ENCODE peak calls at places on chromosomes 2 and 18, in seven cellular contexts. O is CD8-positive, alpha-beta T cell; W is lower lobe of right lung; T is DND-41; I is left ventricle myocardium inferior; R is stomach; N is heart left ventricle. V is an unnamed sample.
A peak's percentile ranks its signal among the peaks of the same experiment; 100 is the strongest.

GRCh38 chr18:408367-408766 is 92.1 kb downstream of the COLEC12 start:
- DNase-seq in O (no peak), W (no peak), T (no peak), I (no peak), R (no peak), N (no peak), V (no peak)

GRCh38 chr2:221104391-221104811 is 467.7 kb downstream of the EPHA4 start:
- DNase-seq in O (no peak), W (peak; percentile 54), T (no peak), I (peak; percentile 84), R (peak; percentile 34), N (peak; percentile 86), V (no peak)

GRCh38 chr18:76460482-76460881 is 34.6 kb downstream of the ZNF516 start:
- DNase-seq in O (no peak), W (no peak), T (no peak), I (no peak), R (no peak), N (no peak), V (no peak)

GRCh38 chr2:129727286-129727685 is 252.2 kb upstream of the RAB6C start:
- DNase-seq in O (no peak), W (no peak), T (no peak), I (no peak), R (no peak), N (no peak), V (no peak)

GRCh38 chr2:191038241-191038725 is 24.3 kb upstream of the STAT1 start:
- DNase-seq in O (no peak), W (no peak), T (peak; percentile 32), I (no peak), R (no peak), N (no peak), V (no peak)

GRCh38 chr2:32357545-32358482 is 991 bp downstream of the BIRC6 start:
- DNase-seq in O (peak; percentile 21), W (peak; percentile 66), T (peak; percentile 46), I (peak; percentile 32), R (peak; percentile 44), N (peak; percentile 31), V (peak; percentile 29)

GRCh38 chr2:112220186-112220585 is 34.7 kb downstream of the ZC3H8 start:
- DNase-seq in O (no peak), W (no peak), T (no peak), I (no peak), R (no peak), N (no peak), V (no peak)

GRCh38 chr2:11743846-11744553 is 2.4 kb upstream of the LPIN1 start:
- DNase-seq in O (peak; percentile 49), W (peak; percentile 95), T (peak; percentile 72), I (peak; percentile 94), R (peak; percentile 94), N (peak; percentile 93), V (peak; percentile 69)

GRCh38 chr2:49973917-49974368 is 819.6 kb upstream of the FSHR start:
- DNase-seq in O (peak; percentile 30), W (peak; percentile 52), T (no peak), I (peak; percentile 64), R (peak; percentile 45), N (peak; percentile 50), V (peak; percentile 47)

GRCh38 chr2:71991397-71991796 is 156.3 kb downstream of the CYP26B1 start:
- DNase-seq in O (no peak), W (no peak), T (no peak), I (no peak), R (no peak), N (no peak), V (no peak)

GRCh38 chr2:141399270-141399669 is 731.5 kb downstream of the LRP1B start:
- DNase-seq in O (no peak), W (no peak), T (no peak), I (no peak), R (no peak), N (no peak), V (no peak)

GRCh38 chr2:215652432-215652831 is 216.6 kb upstream of the FN1 start:
- DNase-seq in O (no peak), W (no peak), T (no peak), I (no peak), R (no peak), N (no peak), V (no peak)

GRCh38 chr18:3284501-3284900 is 22.6 kb downstream of the MYL12B start:
- DNase-seq in O (no peak), W (no peak), T (no peak), I (no peak), R (no peak), N (no peak), V (no peak)

GRCh38 chr2:152421521-152422367 is 86.8 kb downstream of the FMNL2 start:
- DNase-seq in O (no peak), W (no peak), T (no peak), I (no peak), R (peak; percentile 42), N (peak; percentile 33), V (no peak)

GRCh38 chr2:178870703-178871102 is 63.5 kb upstream of the TTN start:
- DNase-seq in O (no peak), W (no peak), T (no peak), I (no peak), R (no peak), N (no peak), V (no peak)

GRCh38 chr2:227861011-227861410 is 10.4 kb upstream of the DAW1 start:
- DNase-seq in O (no peak), W (no peak), T (no peak), I (no peak), R (no peak), N (no peak), V (no peak)

GRCh38 chr2:204129591-204130270 is 193.2 kb downstream of the ICOS start:
- DNase-seq in O (no peak), W (no peak), T (no peak), I (peak; percentile 61), R (no peak), N (no peak), V (no peak)

GRCh38 chr2:61620244-61621159 is 82.3 kb upstream of the XPO1 start:
- DNase-seq in O (no peak), W (no peak), T (no peak), I (no peak), R (no peak), N (no peak), V (no peak)

GRCh38 chr2:26472821-26473655 is 4.9 kb downstream of the OTOF start:
- DNase-seq in O (no peak), W (no peak), T (no peak), I (no peak), R (no peak), N (no peak), V (no peak)

GRCh38 chr2:26469955-26470354 is 8.0 kb downstream of the OTOF start:
- DNase-seq in O (no peak), W (no peak), T (no peak), I (no peak), R (no peak), N (no peak), V (no peak)

GRCh38 chr2:26470601-26471260 is 7.2 kb downstream of the OTOF start:
- DNase-seq in O (no peak), W (no peak), T (no peak), I (no peak), R (no peak), N (no peak), V (no peak)

GRCh38 chr2:26471766-26472706 is 5.9 kb downstream of the OTOF start:
- DNase-seq in O (no peak), W (no peak), T (no peak), I (no peak), R (no peak), N (no peak), V (no peak)

DNA sequence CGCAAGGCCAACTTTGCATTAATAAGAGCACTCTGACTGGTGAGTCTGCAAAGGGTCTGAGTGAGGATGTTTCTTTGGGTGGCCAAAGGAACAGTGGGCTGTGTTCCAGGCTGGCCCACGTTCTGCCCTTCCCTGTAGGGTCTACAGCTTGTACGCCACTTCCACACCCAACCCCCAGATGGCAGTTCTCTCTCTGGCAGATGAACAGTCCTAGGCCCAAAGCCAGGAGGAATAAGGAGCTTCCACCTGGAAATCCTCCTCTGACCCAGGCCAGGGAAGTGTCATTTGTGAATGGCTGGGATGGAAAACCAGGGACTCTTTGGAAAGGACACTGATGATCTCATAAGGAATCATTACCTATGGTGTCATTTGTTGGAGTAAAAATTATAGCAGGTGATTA is 6.6 kb downstream of the OTOF start:
- DNase-seq in O (no peak), W (no peak), T (no peak), I (no peak), R (no peak), N (no peak), V (no peak)
- TF ChIP-seq CTCF in O (no peak), W (no peak), T (peak; percentile 24), I (no peak), R (no peak), N (no peak), V (no peak)

GRCh38 chr2:229970406-229970805 is 48.1 kb downstream of the FBXO36 start:
- DNase-seq in O (no peak), W (no peak), T (no peak), I (no peak), R (no peak), N (no peak), V (no peak)

GRCh38 chr2:229971298-229971790 is 49.0 kb downstream of the FBXO36 start:
- DNase-seq in O (no peak), W (no peak), T (no peak), I (no peak), R (no peak), N (no peak), V (no peak)

GRCh38 chr2:229974271-229974670 is 52.0 kb downstream of the FBXO36 start:
- DNase-seq in O (no peak), W (no peak), T (no peak), I (no peak), R (no peak), N (peak; percentile 12), V (no peak)
- TF ChIP-seq CTCF in O (no peak), W (peak; percentile 10), T (no peak), I (peak; percentile 48), R (no peak), N (no peak), V (no peak)

DNA sequence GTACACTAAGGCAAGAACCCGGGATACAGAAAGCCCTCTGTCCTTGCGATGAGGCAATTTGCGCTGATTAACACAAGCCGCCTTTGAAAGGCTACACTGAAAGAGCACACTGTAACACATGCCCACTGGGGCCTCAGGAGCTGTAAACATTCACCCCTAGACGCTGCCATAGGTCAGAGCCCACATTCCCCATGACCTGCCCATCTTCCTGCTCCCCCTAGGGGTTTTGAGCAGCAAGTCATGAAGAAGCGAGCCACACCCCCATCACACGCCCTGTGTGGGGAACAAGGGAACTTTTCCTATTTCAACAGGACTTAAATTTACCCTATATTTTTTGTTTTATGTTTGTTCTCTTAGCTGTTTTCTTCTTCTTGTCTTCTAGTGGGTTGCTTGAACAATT is 47.8 kb upstream of the SLC4A10 start:
- DNase-seq in O (no peak), W (no peak), T (peak; percentile 19), I (no peak), R (no peak), N (no peak), V (no peak)
- TF ChIP-seq CTCF in O (no peak), W (peak; percentile 6), T (peak; percentile 47), I (no peak), R (no peak), N (no peak), V (peak; percentile 39)

DNA sequence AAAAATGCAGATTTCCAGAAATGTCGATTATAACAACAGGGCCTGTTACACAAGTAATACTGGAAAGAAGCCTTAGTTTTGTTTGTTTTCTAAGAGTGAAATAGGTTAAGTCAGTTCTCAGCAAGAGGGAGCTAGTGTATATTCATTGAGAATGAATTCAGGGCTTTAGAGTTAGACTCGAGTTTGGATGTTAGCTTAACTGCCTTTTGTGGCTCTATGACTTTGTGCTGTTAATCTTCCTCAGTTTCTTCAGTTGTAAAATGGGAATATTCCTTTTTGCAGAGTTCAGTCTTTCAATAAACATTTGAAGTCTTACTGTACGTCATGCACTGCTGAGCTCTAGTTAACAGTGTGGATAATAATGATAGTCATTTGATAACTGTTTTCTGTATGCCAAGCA is 989 bp downstream of the NDUFV2 start:
- DNase-seq in O (no peak), W (no peak), T (no peak), I (no peak), R (no peak), N (no peak), V (no peak)
- TF ChIP-seq CTCF in O (peak; percentile 27), W (no peak), T (peak; percentile 34), I (peak; percentile 29), R (no peak), N (peak; percentile 18), V (no peak)